ENCODE peak calls at places on chromosome 20, in five cellular contexts. J, Z, G, T and D are unnamed samples. For H3K4me1 and H3K9me3, the result is how much of the 10 kb centered on the place peaks cover.

GRCh38 chr20:61253640-61254511 is 1.8 kb downstream of the CDH4 start:
- DNase-seq in Z (no peak), T (no peak), J (no peak), G (no peak), D (no peak)

GRCh38 chr20:46893877-46894578 is 615 bp upstream of the EYA2 start:
- DNase-seq in J (no peak), T (no peak), Z (no peak), G (no peak), D (no peak)

GRCh38 chr20:52859156-52859887 is 112.8 kb upstream of the TSHZ2 start:
- DNase-seq in J (no peak), T (peak), G (no peak), Z (no peak), D (no peak)

GRCh38 chr20:25077610-25078169 is 4.3 kb downstream of the VSX1 start:
- DNase-seq in Z (no peak), G (peak), J (no peak), T (no peak), D (no peak)

GRCh38 chr20:45612314-45612713 is 17.2 kb upstream of the WFDC10A start:
- DNase-seq in T (no peak), G (no peak), J (no peak), Z (no peak), D (no peak)

GRCh38 chr20:40443731-40444130 is 245.3 kb downstream of the MAFB start:
- DNase-seq in J (no peak), T (no peak), G (no peak), Z (no peak), D (no peak)

GRCh38 chr20:24785141-24785924 is 163.7 kb upstream of the CST7 start:
- DNase-seq in J (no peak), Z (no peak), T (no peak), G (no peak), D (no peak)

GRCh38 chr20:26163890-26164289 is 467.2 kb upstream of the ZNF337 start:
- DNase-seq in T (no peak), Z (no peak), J (no peak), G (no peak), D (no peak)

GRCh38 chr20:34907616-34908469 is 31.4 kb downstream of the ACSS2 start:
- DNase-seq in T (no peak), Z (peak), J (peak), G (peak), D (no peak)

GRCh38 chr20:313948-314347 is 11.4 kb upstream of the SOX12 start:
- DNase-seq in T (no peak), Z (no peak), J (no peak), G (peak), D (no peak)

GRCh38 chr20:41391587-41392001 is 25.0 kb upstream of the EMILIN3 start:
- DNase-seq in Z (no peak), T (no peak), J (no peak), G (no peak), D (no peak)

GRCh38 chr20:31440012-31440659 is at the start of gene DEFB123:
- DNase-seq in T (no peak), J (no peak), Z (no peak), G (no peak), D (no peak)

GRCh38 chr20:12210591-12210990 is 292.9 kb downstream of the BTBD3 start:
- DNase-seq in G (no peak), Z (no peak), J (no peak), T (no peak), D (no peak)

GRCh38 chr20:6038256-6038655 is 15.6 kb downstream of the LRRN4 start:
- DNase-seq in J (no peak), T (no peak), Z (no peak), G (no peak), D (no peak)

GRCh38 chr20:52833901-52834300 is 138.3 kb upstream of the TSHZ2 start:
- DNase-seq in T (no peak), J (no peak), G (no peak), Z (no peak), D (no peak)

GRCh38 chr20:22711981-22712755 is 127.8 kb upstream of the FOXA2 start:
- DNase-seq in Z (no peak), T (no peak), G (no peak), J (no peak), D (no peak)

GRCh38 chr20:32168184-32168910 is 39.2 kb downstream of the PLAGL2 start:
- DNase-seq in Z (no peak), J (no peak), T (no peak), G (peak), D (no peak)

GRCh38 chr20:34579191-34579661 is 20.7 kb downstream of the MAP1LC3A start:
- DNase-seq in G (peak), Z (peak), T (peak), J (no peak), D (no peak)

GRCh38 chr20:33914871-33915270 is 78.8 kb upstream of the RALY start:
- DNase-seq in T (no peak), G (peak), J (no peak), Z (no peak), D (no peak)

GRCh38 chr20:33301192-33301930 is 18.3 kb downstream of the BPIFB1 start:
- DNase-seq in G (no peak), Z (no peak), J (no peak), T (no peak), D (no peak)

GRCh38 chr20:35891375-35891774 is 62.9 kb downstream of the SCAND1 start:
- DNase-seq in Z (no peak), G (no peak), J (no peak), T (no peak), D (no peak)

GRCh38 chr20:2103454-2104153 is 2.0 kb downstream of the STK35 start:
- DNase-seq in Z (no peak), T (no peak), J (no peak), G (peak), D (no peak)

GRCh38 chr20:41466836-41467619 is 100.4 kb upstream of the EMILIN3 start:
- DNase-seq in Z (no peak), J (no peak), T (no peak), G (no peak), D (no peak)

GRCh38 chr20:33676121-33676520 is 1.9 kb upstream of the NECAB3 start:
- DNase-seq in J (peak), Z (no peak), T (peak), G (no peak), D (no peak)

GRCh38 chr20:36050436-36051317 is 82.3 kb downstream of the CNBD2 start:
- DNase-seq in T (peak), Z (peak), G (peak), J (peak), D (peak)

GRCh38 chr20:32539817-32540675 is 45.1 kb downstream of the NOL4L start:
- DNase-seq in G (peak), J (no peak), T (no peak), Z (peak), D (no peak)

GRCh38 chr20:52340036-52340634 is 148.6 kb upstream of the ZFP64 start:
- DNase-seq in G (peak), J (no peak), Z (no peak), T (no peak), D (no peak)

GRCh38 chr20:53321596-53321995 is 272.0 kb downstream of the ZNF217 start:
- DNase-seq in J (no peak), G (no peak), Z (no peak), T (no peak), D (no peak)

GRCh38 chr20:54122189-54122588 is 51.6 kb downstream of the CYP24A1 start:
- DNase-seq in T (no peak), G (no peak), Z (no peak), J (no peak), D (no peak)

GRCh38 chr20:32523613-32524218 is 61.4 kb downstream of the NOL4L start:
- DNase-seq in Z (no peak), J (no peak), G (no peak), T (no peak), D (no peak)

DNA sequence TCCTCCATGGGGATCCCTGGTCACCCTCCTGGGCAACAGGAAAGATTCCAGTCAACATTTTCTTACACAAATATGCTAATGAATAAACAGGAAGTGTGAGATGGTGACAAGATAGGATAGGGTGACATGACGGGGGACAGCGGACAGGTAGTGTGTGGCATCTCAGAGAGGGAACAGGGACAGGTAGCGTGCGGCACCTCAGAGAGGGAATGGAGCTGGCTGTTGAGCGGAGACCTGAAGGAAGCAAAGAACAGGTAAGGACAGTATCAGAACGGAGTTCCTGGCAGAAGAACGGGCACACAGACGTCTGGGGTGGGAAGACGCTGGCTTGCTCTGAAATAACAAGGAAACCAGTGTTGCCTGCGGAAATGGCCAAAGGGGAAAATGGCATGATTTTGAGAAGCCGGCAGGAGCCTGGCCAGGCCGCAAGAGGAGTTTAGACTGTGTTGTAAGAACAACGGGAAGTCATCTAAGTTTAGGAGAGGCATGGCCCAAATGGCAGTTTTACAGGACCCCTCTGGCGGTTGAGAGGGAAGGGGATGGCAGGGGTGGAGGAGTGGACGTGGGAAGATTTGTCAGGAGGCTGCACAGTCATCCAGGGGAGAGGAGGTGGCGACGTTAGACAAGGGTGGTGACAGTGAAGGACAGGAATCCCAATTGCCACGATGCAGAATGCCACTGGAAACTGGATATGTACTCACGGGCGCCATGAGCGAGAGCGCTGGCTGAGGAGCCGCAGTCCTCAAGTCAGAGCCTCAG is 111.6 kb downstream of the JPH2 start:
- DNase-seq in T (no peak), Z (peak), G (no peak), J (no peak), D (no peak)
- H3K4me1 ChIP-seq in T (under half), Z (under half), G (under half), J (under half), D (under half)

DNA sequence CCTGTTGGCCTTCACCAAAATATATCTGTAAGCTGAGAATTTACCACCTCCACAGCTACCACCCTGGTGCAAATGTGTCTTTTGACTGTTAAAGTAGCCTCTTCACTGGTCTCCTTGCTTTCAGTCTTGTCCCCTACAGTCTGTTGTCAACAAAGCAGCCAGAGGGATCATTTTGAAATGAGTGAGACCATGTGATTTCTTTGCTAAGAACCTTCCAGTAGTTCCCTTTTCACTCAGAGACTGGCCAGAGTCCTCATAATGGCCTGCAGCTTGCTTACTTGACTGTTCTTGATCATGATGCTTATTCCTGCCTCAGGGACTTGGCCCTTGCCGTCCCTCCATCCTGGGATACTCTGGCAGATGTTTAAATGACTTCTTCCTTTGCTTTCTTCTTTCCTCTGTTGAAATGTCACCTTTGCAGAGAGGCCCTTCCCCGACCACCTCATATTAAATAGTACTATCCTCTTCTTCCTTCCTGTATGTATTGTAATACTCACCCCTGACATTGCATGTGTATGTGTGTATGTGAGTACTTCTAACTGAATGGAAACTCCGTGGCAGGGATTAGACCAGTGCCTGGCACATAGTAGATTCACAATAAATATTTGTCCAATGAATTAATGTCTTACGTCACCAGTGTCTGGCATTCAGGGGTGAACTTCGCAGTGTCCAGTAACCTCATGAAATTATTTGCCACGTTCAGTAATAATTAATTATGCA is 5.0 kb downstream of the MANBAL start:
- DNase-seq in T (no peak), G (no peak), J (no peak), Z (no peak), D (no peak)
- TF ChIP-seq POLR2A in T (no peak), G (no peak), J (no peak), Z (no peak), D (no peak)

DNA sequence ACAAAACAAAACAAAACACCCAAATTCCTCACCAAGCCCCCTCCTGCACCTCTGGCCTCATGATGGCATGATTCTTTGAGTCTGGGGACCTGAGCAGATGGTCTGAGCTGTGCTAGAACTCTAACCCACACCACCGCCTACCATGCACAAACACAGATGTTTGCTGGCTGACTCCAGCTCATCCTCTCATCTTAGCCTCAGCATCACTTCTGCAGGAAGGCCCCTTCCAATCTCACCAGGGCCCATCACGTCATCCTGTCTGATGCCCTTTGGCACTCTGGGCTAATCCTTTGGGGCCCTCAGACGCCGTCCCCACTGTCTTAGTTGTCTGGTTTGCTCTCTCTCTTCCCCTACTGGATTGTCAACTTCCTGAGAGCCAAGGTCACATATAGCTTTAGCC is 85.8 kb downstream of the PHACTR3 start:
- DNase-seq in Z (no peak), T (no peak), J (no peak), G (no peak), D (no peak)
- H3K9me3 ChIP-seq in Z (under half), T (under half), J (under half), G (under half), D (under half)

DNA sequence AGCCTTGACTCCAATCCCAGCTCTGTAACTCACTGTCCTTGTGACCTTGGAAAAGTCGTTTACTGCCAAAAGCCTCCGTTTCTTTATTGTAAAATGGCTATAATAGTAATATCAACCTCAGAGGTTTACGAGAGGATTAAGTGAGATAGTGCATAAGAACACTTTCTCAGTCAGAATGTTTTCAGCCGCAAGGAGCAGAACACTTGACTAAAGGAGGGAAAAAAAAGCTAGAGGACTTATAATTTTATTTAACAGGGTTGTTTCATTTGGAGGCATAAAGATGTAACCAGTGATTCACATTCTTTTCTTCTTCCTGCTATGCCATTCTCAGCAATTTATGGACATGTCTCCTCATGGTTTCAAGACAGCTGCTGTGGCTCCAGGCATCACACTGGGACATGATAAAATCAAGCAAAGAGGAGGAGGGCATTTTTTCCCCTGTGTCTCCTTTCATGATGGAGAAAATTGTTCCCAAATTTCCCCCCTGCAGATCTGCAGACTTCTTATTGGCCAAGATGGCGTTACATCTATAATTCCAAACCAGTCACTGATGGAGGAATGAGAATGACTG is 143.0 kb upstream of the PTPN1 start:
- DNase-seq in T (no peak), G (no peak), J (no peak), Z (no peak), D (no peak)
- H3K4me1 ChIP-seq in T (under half), G (half or more), J (under half), Z (under half), D (under half)

DNA sequence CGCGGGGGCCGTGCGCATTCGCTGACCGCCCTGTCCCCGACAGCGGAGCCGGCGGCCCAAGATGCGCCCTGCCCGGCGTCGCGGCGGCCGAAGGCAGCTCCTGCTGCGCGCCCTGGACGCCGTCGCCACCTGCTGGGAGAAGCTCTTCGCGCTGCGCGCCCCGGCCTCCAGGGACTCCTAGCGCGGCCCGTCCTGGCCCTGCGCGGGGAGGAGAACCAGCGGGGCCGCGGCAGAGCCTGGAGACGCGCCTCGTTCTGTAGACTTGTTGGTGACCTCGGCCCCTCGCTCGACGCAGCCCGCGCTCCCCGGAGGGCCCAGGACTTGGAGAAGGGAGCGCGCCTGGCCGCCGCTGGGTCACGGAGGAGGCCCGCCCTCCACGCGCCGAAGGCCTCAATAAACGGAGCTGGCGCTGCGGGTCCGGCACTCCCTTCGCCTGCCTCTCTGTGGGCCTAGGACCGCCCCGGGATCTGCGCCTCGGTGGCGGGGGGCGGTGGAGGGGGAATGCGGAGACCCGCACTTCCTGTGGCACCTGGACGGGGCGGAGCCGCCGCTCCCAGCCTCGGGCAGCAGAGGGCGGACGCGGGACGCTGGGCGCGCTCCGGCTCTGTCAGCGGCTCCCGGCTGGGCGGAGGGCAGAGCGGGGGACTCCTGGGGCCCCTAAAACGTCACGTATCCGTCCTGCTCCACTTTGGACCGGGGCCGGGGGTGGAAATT is 2.8 kb downstream of the C20orf204 start:
- DNase-seq in Z (peak), G (no peak), J (peak), T (peak), D (no peak)
- TF ChIP-seq POLR2A in Z (no peak), G (no peak), J (no peak), T (no peak), D (no peak)

GRCh38 chr20:63077705-63078104 is 70.9 kb upstream of the BHLHE23 start:
- DNase-seq in J (no peak), G (no peak), T (no peak), Z (no peak), D (no peak)
- H3K9me3 ChIP-seq in J (under half), G (under half), T (under half), Z (under half), D (under half)

GRCh38 chr20:19834783-19835182 is 76.7 kb downstream of the RIN2 start:
- DNase-seq in T (no peak), Z (no peak), G (no peak), J (no peak), D (no peak)
- H3K4me1 ChIP-seq in T (under half), Z (under half), G (under half), J (under half), D (under half)

GRCh38 chr20:49330701-49331614 is 53.1 kb upstream of the ZNFX1 start:
- DNase-seq in G (no peak), J (no peak), Z (no peak), T (no peak), D (no peak)
- TF ChIP-seq POLR2A in G (no peak), J (no peak), Z (no peak), T (no peak), D (no peak)